ENCODE peak calls at places on chromosomes 5 and 9, in nine cellular contexts. H is A549, P is HCT116, W is spleen, Y is stomach, T is right lobe of liver, N is body of pancreas, E is IMR-90, C is endothelial cell of umbilical vein. I is an unnamed sample.

GRCh38 chr5:14109041-14109747 is 33.9 kb upstream of the TRIO start:
- DNase-seq in H (no peak), P (no peak), W (no peak), Y (peak), T (no peak), N (no peak), E (peak), C (no peak), I (no peak)

GRCh38 chr5:173862047-173862477 is 26.1 kb upstream of the CPEB4 start:
- DNase-seq in H (no peak), P (no peak), W (no peak), Y (no peak), T (no peak), N (no peak), E (no peak), C (no peak), I (no peak)

GRCh38 chr9:133506653-133507038 is 18.1 kb downstream of the MYMK start:
- DNase-seq in H (no peak), P (no peak), W (no peak), Y (peak), T (peak), N (peak), E (peak), C (no peak), I (no peak)

GRCh38 chr9:5838884-5839571 is 6.1 kb upstream of the ERMP1 start:
- DNase-seq in H (peak), P (peak), W (no peak), Y (peak), T (peak), N (peak), E (peak), C (peak), I (no peak)

GRCh38 chr9:20319641-20320337 is 302.5 kb downstream of the MLLT3 start:
- DNase-seq in H (no peak), P (peak), W (no peak), Y (no peak), T (no peak), N (no peak), E (peak), C (no peak), I (no peak)

GRCh38 chr5:42985129-42986037 is 54.7 kb downstream of the ANXA2R start:
- DNase-seq in H (no peak), P (peak), W (no peak), Y (no peak), T (no peak), N (no peak), E (peak), C (peak), I (no peak)

GRCh38 chr9:21030389-21031035 is 928 bp downstream of the HACD4 start:
- DNase-seq in H (no peak), P (no peak), W (no peak), Y (no peak), T (no peak), N (no peak), E (peak), C (peak), I (no peak)

GRCh38 chr5:111299067-111299481 is 74.9 kb downstream of the CAMK4 start:
- DNase-seq in H (no peak), P (no peak), W (no peak), Y (no peak), T (no peak), N (no peak), E (no peak), C (peak), I (no peak)

GRCh38 chr5:172007795-172008465 is 1.5 kb upstream of the FBXW11 start:
- DNase-seq in H (no peak), P (no peak), W (peak), Y (no peak), T (no peak), N (no peak), E (peak), C (peak), I (no peak)

GRCh38 chr9:100714372-100715099 is 136.7 kb downstream of the CAVIN4 start:
- DNase-seq in H (peak), P (peak), W (no peak), Y (peak), T (peak), N (peak), E (peak), C (peak), I (no peak)

GRCh38 chr9:134190232-134191121 is 26.1 kb upstream of the RNU6ATAC start:
- DNase-seq in H (no peak), P (no peak), W (peak), Y (no peak), T (peak), N (no peak), E (no peak), C (no peak), I (no peak)

GRCh38 chr5:120803282-120803681 is 339.2 kb downstream of the PRR16 start:
- DNase-seq in H (no peak), P (peak), W (no peak), Y (no peak), T (no peak), N (no peak), E (peak), C (peak), I (no peak)

GRCh38 chr9:34163439-34163838 is 15.4 kb upstream of the UBAP1 start:
- DNase-seq in H (peak), P (no peak), W (no peak), Y (no peak), T (no peak), N (no peak), E (peak), C (no peak), I (peak)

GRCh38 chr5:96624631-96625030 is 37.5 kb upstream of the CAST start:
- DNase-seq in H (no peak), P (no peak), W (no peak), Y (no peak), T (no peak), N (no peak), E (no peak), C (peak), I (no peak)

GRCh38 chr9:133468777-133469455 is 9.1 kb downstream of the CACFD1 start:
- DNase-seq in H (no peak), P (no peak), W (no peak), Y (no peak), T (no peak), N (no peak), E (no peak), C (no peak), I (no peak)

GRCh38 chr5:21154526-21154925 is 1166.5 kb upstream of the CDH18 start:
- DNase-seq in H (no peak), P (no peak), W (no peak), Y (no peak), T (no peak), N (no peak), E (no peak), C (peak), I (no peak)

GRCh38 chr9:93119953-93120845 is 13.9 kb downstream of the NINJ1 start:
- DNase-seq in H (peak), P (peak), W (peak), Y (peak), T (peak), N (peak), E (peak), C (peak), I (peak)

GRCh38 chr9:128252317-128253139 is 23.3 kb downstream of the GOLGA2 start:
- DNase-seq in H (no peak), P (no peak), W (no peak), Y (no peak), T (no peak), N (no peak), E (no peak), C (no peak), I (no peak)

DNA sequence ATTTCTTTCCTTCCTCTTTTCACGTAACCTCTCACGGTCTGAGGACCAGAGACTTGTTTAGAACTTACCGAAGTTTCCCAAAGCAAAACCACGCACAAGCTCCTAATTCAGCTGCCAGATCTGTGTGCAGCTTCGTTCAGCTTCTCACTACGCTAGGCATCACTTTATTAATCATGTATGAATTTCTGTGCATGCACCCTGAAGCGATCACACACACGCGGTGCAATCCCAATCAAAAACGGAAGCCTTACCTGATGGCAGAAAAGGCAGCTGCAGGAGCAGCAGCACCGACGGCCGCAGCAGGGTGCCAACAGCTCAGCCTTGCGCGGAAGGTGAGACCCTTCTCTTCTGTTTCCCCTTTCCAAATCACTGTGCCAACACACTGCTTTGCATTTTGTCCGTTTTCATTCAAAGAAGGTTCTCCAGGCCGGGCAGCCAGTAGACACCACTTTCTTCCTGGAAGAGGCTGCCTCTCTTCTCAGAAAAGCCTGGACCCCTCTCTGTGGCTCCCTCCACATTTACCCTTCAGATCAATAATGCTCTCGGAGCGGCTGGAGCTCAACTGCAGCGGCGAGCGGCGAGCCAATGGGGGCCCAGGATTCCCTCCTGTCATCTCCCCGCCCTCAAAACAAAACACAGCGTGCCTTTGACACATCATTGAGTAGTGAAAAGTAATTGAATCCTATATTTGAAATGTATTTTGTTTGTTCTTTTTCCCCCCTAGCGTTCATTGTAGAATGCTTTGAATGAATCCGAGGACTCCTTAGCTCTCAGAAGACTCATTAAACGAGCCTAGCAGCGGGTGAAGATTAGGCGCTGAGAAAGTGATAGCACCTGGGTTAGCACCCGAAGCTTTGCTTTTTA is at the start of gene CDH12:
- DNase-seq in H (no peak), P (no peak), W (peak), Y (no peak), T (no peak), N (no peak), E (no peak), C (no peak), I (no peak)
- TF ChIP-seq CTCF in H (no peak), P (no peak), W (no peak), Y (no peak), T (no peak), N (no peak), E (no peak), C (no peak), I (no peak)

DNA sequence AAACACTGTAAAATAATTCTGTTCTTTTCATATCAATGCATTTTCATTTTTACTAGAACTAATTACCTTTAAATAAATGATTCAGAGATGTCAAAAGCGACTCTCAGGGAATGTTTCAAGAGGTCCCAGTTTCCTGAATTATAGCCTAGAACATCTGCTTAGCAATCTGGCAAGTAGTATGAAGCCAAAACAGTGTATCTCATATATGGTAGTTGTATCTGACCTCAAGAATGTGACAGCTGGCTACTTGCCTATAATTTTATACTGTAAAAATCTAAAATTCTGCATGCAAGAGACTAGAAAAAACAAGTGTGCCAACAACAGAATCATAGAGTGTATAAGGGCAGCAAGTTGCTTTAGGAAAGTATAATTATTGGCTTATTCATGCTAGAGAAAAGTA is 187.7 kb upstream of the POU5F2 start:
- DNase-seq in H (no peak), P (no peak), W (no peak), Y (no peak), T (no peak), N (no peak), E (peak), C (no peak), I (no peak)
- H3K27ac ChIP-seq in H (no peak), P (no peak), W (no peak), Y (no peak), T (no peak), N (no peak), E (no peak), C (no peak), I (no peak)

GRCh38 chr5:79689541-79690466 is at the start of gene CMYA5:
- DNase-seq in H (no peak), P (no peak), W (no peak), Y (peak), T (peak), N (peak), E (peak), C (no peak), I (peak)
- TF ChIP-seq POLR2A in H (no peak), P (no peak), W (no peak), Y (no peak), T (no peak), N (no peak), E (no peak), C (no peak), I (no peak)

GRCh38 chr9:113508111-113508749 is 44.7 kb downstream of the RGS3 start:
- DNase-seq in H (peak), P (peak), W (peak), Y (peak), T (no peak), N (peak), E (no peak), C (no peak), I (no peak)
- TF ChIP-seq CTCF in H (peak), P (no peak), W (no peak), Y (no peak), T (peak), N (peak), E (peak), C (peak), I (no peak)

DNA sequence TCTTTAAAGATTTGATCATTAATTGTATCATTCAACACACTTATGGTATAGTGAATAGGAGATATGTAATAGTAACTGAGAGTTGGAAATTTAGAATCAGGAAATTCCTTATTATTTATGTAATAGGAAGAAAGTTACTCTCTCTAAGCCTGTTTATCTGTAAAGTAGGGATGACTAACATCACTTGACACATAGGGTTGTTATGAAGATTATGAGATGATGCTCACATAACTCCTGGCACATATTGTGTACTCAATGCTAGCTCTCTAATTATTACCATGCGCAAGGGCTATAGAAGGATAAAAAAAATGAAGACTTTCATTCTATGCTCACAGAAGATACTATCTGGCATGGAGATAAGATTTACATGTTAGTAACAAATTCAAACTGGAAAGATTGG is 149.9 kb downstream of the ISOC1 start:
- DNase-seq in H (no peak), P (no peak), W (no peak), Y (no peak), T (no peak), N (no peak), E (no peak), C (peak), I (no peak)
- H3K27ac ChIP-seq in H (no peak), P (no peak), W (no peak), Y (no peak), T (no peak), N (no peak), E (no peak), C (no peak), I (no peak)